ENCODE peak calls at places on chromosomes 16 and 17, in seven cellular contexts. T, W, U, S, J, R and Z are unnamed samples.

GRCh38 chr17:8875957-8876356 is 8.5 kb upstream of the PIK3R6 start:
- DNase-seq in T (no peak), W (peak), J (no peak), R (no peak), U (no peak), S (no peak), Z (no peak)

GRCh38 chr17:78559024-78559423 is 18.2 kb downstream of the DNAH17 start:
- DNase-seq in U (no peak), S (no peak), J (no peak), W (no peak), R (no peak), T (no peak), Z (no peak)

GRCh38 chr17:42527932-42528331 is 8.1 kb upstream of the NAGLU start:
- DNase-seq in T (no peak), U (no peak), W (no peak), S (no peak), J (no peak), R (no peak), Z (no peak)

GRCh38 chr16:24491721-24492120 is 47.6 kb upstream of the RBBP6 start:
- DNase-seq in R (no peak), S (no peak), J (no peak), U (no peak), T (no peak), W (peak), Z (no peak)

GRCh38 chr16:68229431-68230175 is 6.3 kb downstream of the ESRP2 start:
- DNase-seq in R (no peak), U (no peak), T (peak), W (peak), S (no peak), J (no peak), Z (no peak)

GRCh38 chr17:75720656-75721462 is at the start of gene ITGB4:
- DNase-seq in R (peak), W (peak), S (no peak), J (no peak), T (peak), U (peak), Z (no peak)

GRCh38 chr17:19618015-19618414 is 30.5 kb upstream of the ALDH3A2 start:
- DNase-seq in W (no peak), S (no peak), J (no peak), U (no peak), T (no peak), R (no peak), Z (no peak)

GRCh38 chr17:12403881-12404398 is 261.8 kb upstream of the MYOCD start:
- DNase-seq in J (no peak), S (no peak), T (no peak), W (no peak), R (no peak), U (no peak), Z (no peak)

GRCh38 chr17:48025904-48026502 is 11.6 kb downstream of the COPZ2 start:
- DNase-seq in S (no peak), R (no peak), T (no peak), U (no peak), J (no peak), W (peak), Z (no peak)

GRCh38 chr16:81237282-81237681 is 1.2 kb upstream of the BCO1 start:
- DNase-seq in J (peak), R (no peak), W (peak), U (peak), T (no peak), S (no peak), Z (no peak)

GRCh38 chr16:77434365-77435239 is at the start of gene ADAMTS18:
- DNase-seq in U (no peak), J (no peak), W (no peak), T (peak), R (no peak), S (no peak), Z (no peak)

GRCh38 chr16:4624827-4625616 is 396 bp downstream of the MGRN1 start:
- DNase-seq in J (peak), U (no peak), T (peak), R (no peak), W (peak), S (no peak), Z (peak)

GRCh38 chr17:39150795-39151679 is at the start of gene PLXDC1:
- DNase-seq in U (no peak), T (peak), S (no peak), J (no peak), W (no peak), R (no peak), Z (no peak)

GRCh38 chr16:17151335-17151734 is 319.4 kb downstream of the XYLT1 start:
- DNase-seq in U (no peak), J (no peak), R (no peak), W (no peak), T (no peak), S (no peak), Z (no peak)

GRCh38 chr16:30526823-30527634 is 663 bp upstream of the ZNF768 start:
- DNase-seq in U (peak), S (peak), W (peak), R (peak), T (peak), J (peak), Z (peak)

GRCh38 chr17:81082177-81083073 is 47.5 kb downstream of the BAIAP2 start:
- DNase-seq in T (no peak), U (peak), J (no peak), R (no peak), W (peak), S (no peak), Z (no peak)

GRCh38 chr17:6936370-6937028 is 59.4 kb upstream of the ALOX12 start:
- DNase-seq in R (no peak), J (peak), U (no peak), T (no peak), S (no peak), W (no peak), Z (no peak)

GRCh38 chr17:77693301-77693700 is 265.2 kb upstream of the TNRC6C start:
- DNase-seq in S (no peak), T (no peak), U (no peak), W (no peak), J (no peak), R (no peak), Z (no peak)

GRCh38 chr17:40095944-40096791 is 4.2 kb downstream of the NR1D1 start:
- DNase-seq in T (no peak), R (no peak), W (no peak), J (peak), U (no peak), S (no peak), Z (no peak)

GRCh38 chr16:4416200-4417032 is at the start of gene CORO7:
- DNase-seq in R (peak), U (peak), W (peak), T (peak), J (peak), S (no peak), Z (peak)

GRCh38 chr16:84508502-84508901 is 4.0 kb upstream of the MEAK7 start:
- DNase-seq in U (no peak), J (no peak), W (no peak), T (no peak), S (no peak), R (no peak), Z (no peak)

GRCh38 chr17:41483991-41484826 is 3.3 kb upstream of the KRT35 start:
- DNase-seq in U (no peak), R (no peak), W (no peak), T (no peak), S (no peak), J (no peak), Z (no peak)

GRCh38 chr17:13694934-13695333 is 93.2 kb upstream of the HS3ST3A1 start:
- DNase-seq in W (no peak), U (no peak), S (no peak), R (no peak), J (no peak), T (no peak), Z (no peak)

GRCh38 chr17:64938925-64939474 is 19.7 kb upstream of the LRRC37A3 start:
- DNase-seq in T (peak), W (no peak), S (no peak), U (no peak), J (peak), R (no peak), Z (no peak)

GRCh38 chr17:60743812-60744211 is 66.2 kb downstream of the BCAS3 start:
- DNase-seq in J (no peak), T (peak), S (peak), W (peak), R (no peak), U (no peak), Z (peak)

GRCh38 chr17:35981908-35982330 is 622 bp upstream of the CCL16 start:
- DNase-seq in U (no peak), S (no peak), R (no peak), T (no peak), W (no peak), J (no peak), Z (no peak)

GRCh38 chr17:33291248-33292183 is 1.6 kb downstream of the ASIC2 start:
- DNase-seq in J (no peak), U (no peak), T (peak), R (no peak), S (no peak), W (peak), Z (no peak)

GRCh38 chr17:50274142-50274944 is at the start of gene TMEM92:
- DNase-seq in W (no peak), S (no peak), T (peak), R (no peak), U (no peak), J (no peak), Z (no peak)

GRCh38 chr17:80949451-80950421 is 41.9 kb upstream of the CHMP6 start:
- DNase-seq in W (no peak), T (no peak), J (no peak), S (no peak), U (no peak), R (no peak), Z (no peak)

GRCh38 chr16:56681939-56682702 is at the start of gene MT1X:
- DNase-seq in T (peak), W (peak), S (peak), J (peak), U (peak), R (peak), Z (peak)
- H3K27ac ChIP-seq in T (no peak), W (peak), S (peak), J (peak), U (peak), R (peak), Z (peak)

GRCh38 chr17:74442291-74442669 is 10.4 kb downstream of the GPRC5C start:
- DNase-seq in T (no peak), S (no peak), R (no peak), J (no peak), W (no peak), U (no peak), Z (no peak)

GRCh38 chr17:74444406-74444805 is 12.5 kb downstream of the GPRC5C start:
- DNase-seq in S (no peak), T (no peak), R (peak), W (no peak), J (no peak), U (no peak), Z (no peak)

GRCh38 chr17:74441537-74441936 is 9.6 kb downstream of the GPRC5C start:
- DNase-seq in R (no peak), J (no peak), S (no peak), U (no peak), T (no peak), W (no peak), Z (no peak)

GRCh38 chr17:74443516-74444296 is 11.8 kb downstream of the GPRC5C start:
- DNase-seq in U (no peak), W (no peak), S (no peak), J (no peak), T (no peak), R (no peak), Z (no peak)

DNA sequence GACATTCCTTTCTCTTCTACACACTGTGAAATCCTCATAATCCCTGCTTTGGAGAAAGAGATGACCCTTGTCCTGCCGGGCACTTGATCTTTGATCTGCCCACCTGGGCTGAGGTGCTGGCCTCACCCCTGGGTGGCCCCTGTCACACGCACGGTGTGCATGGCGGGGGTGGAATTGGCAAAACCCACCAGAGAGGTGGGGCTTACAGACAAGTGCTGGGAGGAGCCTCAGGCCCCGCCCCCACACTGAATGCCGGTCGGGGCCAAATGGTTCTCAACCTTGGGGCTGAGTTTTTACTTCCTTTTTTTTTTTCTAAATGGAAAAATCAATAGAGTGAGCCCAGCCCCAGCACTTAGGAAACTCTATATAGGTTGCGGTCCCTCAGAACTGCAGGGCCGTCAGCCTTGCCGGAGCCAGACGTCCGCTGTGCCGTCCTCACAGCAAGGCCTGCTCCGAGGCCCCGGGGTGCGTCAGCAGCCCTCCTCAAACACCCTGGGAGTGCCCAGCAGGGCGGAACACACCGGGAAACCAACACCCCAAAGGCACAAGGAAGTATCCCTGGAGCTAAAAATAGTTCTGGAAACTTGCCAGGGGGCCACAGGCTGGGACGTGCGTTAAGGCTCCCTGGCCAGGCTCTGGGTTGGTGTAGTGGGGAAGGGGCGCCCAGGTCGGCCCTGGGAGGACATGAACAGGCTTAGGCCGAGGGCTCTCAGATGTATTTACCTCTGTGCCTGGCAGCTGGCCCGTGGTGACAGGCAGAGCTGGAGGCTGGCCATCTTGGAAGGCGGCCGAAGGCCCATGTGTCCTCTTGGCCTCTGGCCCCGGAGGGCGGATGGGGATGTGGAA is 11.0 kb downstream of the GPRC5C start:
- DNase-seq in R (peak), W (no peak), S (no peak), J (peak), T (peak), U (peak), Z (no peak)
- H3K27ac ChIP-seq in R (peak), W (no peak), S (no peak), J (peak), T (peak), U (peak), Z (peak)

GRCh38 chr17:83154311-83155127 is 75.1 kb downstream of the METRNL start:
- DNase-seq in U (peak), R (no peak), W (no peak), S (no peak), J (peak), T (no peak), Z (no peak)

GRCh38 chr17:83155128-83156081 is 76.0 kb downstream of the METRNL start:
- DNase-seq in U (peak), W (no peak), R (no peak), J (peak), T (no peak), S (no peak), Z (no peak)

GRCh38 chr17:83152745-83153611 is 73.6 kb downstream of the METRNL start:
- DNase-seq in W (no peak), R (no peak), S (no peak), U (peak), T (no peak), J (peak), Z (no peak)

GRCh38 chr17:83152221-83152744 is 72.9 kb downstream of the METRNL start:
- DNase-seq in T (no peak), J (peak), S (no peak), W (no peak), R (no peak), U (no peak), Z (no peak)

DNA sequence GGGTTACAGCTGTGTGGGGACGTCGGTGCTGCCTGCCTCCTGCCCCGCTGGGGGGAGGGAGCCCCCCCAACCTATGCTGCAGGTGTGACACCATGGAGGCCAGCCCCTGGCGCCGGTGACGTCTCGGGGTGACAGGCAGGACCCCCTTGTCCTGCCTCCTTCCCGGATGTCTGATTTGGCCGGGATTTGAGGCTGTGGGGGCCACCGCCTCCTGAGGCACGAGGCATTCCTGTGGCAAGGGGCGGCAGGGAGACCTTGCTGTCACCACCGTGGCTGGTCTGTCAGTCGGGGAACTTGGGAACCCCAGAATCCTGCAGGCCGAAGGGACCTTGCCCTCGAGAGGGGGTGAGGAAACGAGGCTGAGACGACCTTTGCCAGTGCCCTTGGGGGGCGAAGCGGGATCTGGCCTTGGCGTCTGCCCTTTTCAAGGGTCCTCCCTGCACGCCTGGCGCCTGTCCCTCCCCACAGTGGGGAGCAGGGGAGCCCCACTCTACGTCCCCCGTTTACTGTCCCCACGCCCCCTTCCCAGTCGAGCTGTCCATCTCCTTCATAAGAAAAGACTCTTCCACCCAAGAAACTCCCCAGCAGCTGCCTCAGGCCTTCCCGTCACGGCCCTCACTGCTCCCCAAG is 74.4 kb downstream of the METRNL start:
- DNase-seq in W (no peak), J (peak), S (no peak), R (no peak), T (no peak), U (peak), Z (no peak)
- H3K27ac ChIP-seq in W (no peak), J (no peak), S (no peak), R (peak), T (no peak), U (peak), Z (no peak)

DNA sequence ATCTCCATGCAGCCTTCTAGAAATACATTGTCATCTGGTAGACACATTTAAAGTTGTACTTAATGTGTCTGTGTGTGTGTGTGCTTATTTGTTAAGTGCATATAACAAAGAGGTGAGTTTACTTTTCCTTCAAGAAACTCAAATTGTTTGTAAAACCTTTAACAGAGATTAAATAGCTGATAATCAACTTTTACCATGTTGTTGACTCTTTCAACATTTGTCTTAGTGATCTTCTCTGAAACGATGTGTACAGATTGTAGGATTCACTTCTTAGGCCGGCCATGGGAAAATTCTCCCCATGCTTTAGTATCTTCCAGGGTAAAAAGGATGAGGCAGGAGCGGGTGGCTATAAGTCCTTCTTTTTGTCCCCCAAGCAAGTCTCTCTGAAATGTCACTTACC is 292.9 kb upstream of the MAF start:
- DNase-seq in S (no peak), T (no peak), U (no peak), J (no peak), W (no peak), R (no peak), Z (no peak)
- H3K27ac ChIP-seq in S (no peak), T (no peak), U (no peak), J (no peak), W (no peak), R (no peak), Z (no peak)

GRCh38 chr17:69460963-69461922 is 46.7 kb downstream of the MAP2K6 start:
- DNase-seq in J (no peak), U (no peak), T (no peak), W (no peak), S (no peak), R (no peak), Z (no peak)
- H3K27ac ChIP-seq in J (no peak), U (peak), T (no peak), W (no peak), S (no peak), R (peak), Z (peak)

GRCh38 chr17:29763273-29763672 is 140.6 kb upstream of the CORO6 start:
- DNase-seq in R (no peak), J (no peak), W (no peak), S (no peak), U (no peak), T (no peak), Z (no peak)
- H3K27ac ChIP-seq in R (no peak), J (no peak), W (no peak), S (no peak), U (no peak), T (no peak), Z (no peak)

GRCh38 chr17:4220655-4221054 is 43.1 kb downstream of the ANKFY1 start:
- DNase-seq in R (no peak), W (no peak), J (no peak), S (no peak), U (no peak), T (no peak), Z (no peak)

GRCh38 chr17:4221163-4221562 is 42.6 kb downstream of the ANKFY1 start:
- DNase-seq in W (no peak), R (no peak), U (no peak), J (no peak), S (no peak), T (no peak), Z (no peak)

GRCh38 chr17:4219241-4219640 is 44.5 kb downstream of the ANKFY1 start:
- DNase-seq in U (no peak), J (no peak), S (no peak), W (peak), R (no peak), T (no peak), Z (no peak)

GRCh38 chr17:4221899-4222659 is 41.7 kb downstream of the ANKFY1 start:
- DNase-seq in T (no peak), J (no peak), R (no peak), W (no peak), S (no peak), U (no peak), Z (no peak)
- H3K27ac ChIP-seq in T (no peak), J (peak), R (no peak), W (no peak), S (no peak), U (no peak), Z (no peak)

DNA sequence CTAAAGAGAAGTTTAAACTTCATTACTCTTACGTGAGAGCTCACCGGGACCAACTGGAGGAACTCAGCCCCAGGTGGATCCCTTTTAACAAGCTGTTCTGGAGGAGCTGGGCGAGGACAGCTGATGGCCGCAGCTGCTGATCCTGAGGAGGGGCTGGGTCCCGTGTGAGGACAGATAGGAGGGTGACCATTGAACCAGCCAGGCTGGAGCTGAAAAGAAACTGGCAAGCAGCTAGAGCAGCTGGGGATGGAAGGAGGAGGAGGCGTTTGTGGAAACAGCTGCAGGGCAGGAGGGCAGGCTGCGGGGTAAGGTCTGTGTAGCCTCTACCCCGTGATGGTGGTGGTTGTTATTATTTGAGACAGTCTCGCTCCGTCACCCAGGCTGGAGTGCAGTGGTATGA is 119.5 kb downstream of the AATF start:
- DNase-seq in T (no peak), S (no peak), W (no peak), R (no peak), J (no peak), U (no peak), Z (no peak)
- H3K27ac ChIP-seq in T (no peak), S (no peak), W (no peak), R (no peak), J (no peak), U (no peak), Z (no peak)